ENCODE peak calls at places on chromosomes 3 and 15, in four cellular contexts. One of them, this sample, is unnamed.

GRCh38 chr3:113094514-113094913 is 103.7 kb downstream of the GTPBP8 start:
- DNase-seq in GM12878: no peak
- DNase-seq in HepG2: no peak
- DNase-seq in K562: no peak
- DNase-seq in this sample: no peak

GRCh38 chr3:10353661-10354372 is 32.9 kb upstream of the SEC13 start:
- DNase-seq in GM12878: no peak
- DNase-seq in K562: no peak
- DNase-seq in HepG2: no peak
- DNase-seq in this sample: peak

GRCh38 chr15:87498545-87498944 is 758.0 kb downstream of the NTRK3 start:
- DNase-seq in GM12878: no peak
- DNase-seq in K562: no peak
- DNase-seq in HepG2: no peak
- DNase-seq in this sample: no peak

GRCh38 chr3:158086776-158087175 is 19.4 kb downstream of the SHOX2 start:
- DNase-seq in HepG2: no peak
- DNase-seq in K562: no peak
- DNase-seq in GM12878: no peak
- DNase-seq in this sample: no peak

GRCh38 chr3:76025561-76025960 is 240.2 kb upstream of the ZNF717 start:
- DNase-seq in K562: no peak
- DNase-seq in HepG2: no peak
- DNase-seq in GM12878: no peak
- DNase-seq in this sample: no peak

GRCh38 chr3:190718691-190719090 is 143.8 kb downstream of the GMNC start:
- DNase-seq in K562: no peak
- DNase-seq in GM12878: no peak
- DNase-seq in HepG2: no peak
- DNase-seq in this sample: no peak

GRCh38 chr3:145191543-145191942 is 969.4 kb downstream of the PLOD2 start:
- DNase-seq in GM12878: no peak
- DNase-seq in HepG2: peak
- DNase-seq in K562: no peak
- DNase-seq in this sample: no peak

GRCh38 chr15:33218071-33218491 is 23.6 kb upstream of the FMN1 start:
- DNase-seq in K562: no peak
- DNase-seq in HepG2: no peak
- DNase-seq in GM12878: no peak
- DNase-seq in this sample: no peak

GRCh38 chr3:194134231-194134756 is 1.7 kb upstream of the HES1 start:
- DNase-seq in GM12878: no peak
- DNase-seq in HepG2: no peak
- DNase-seq in K562: peak
- DNase-seq in this sample: peak

GRCh38 chr15:78938608-78939488 is 6.0 kb downstream of the CTSH start:
- DNase-seq in K562: no peak
- DNase-seq in HepG2: no peak
- DNase-seq in GM12878: peak
- DNase-seq in this sample: no peak

GRCh38 chr15:65796610-65797012 is 4.5 kb upstream of the DENND4A start:
- DNase-seq in K562: no peak
- DNase-seq in GM12878: no peak
- DNase-seq in HepG2: no peak
- DNase-seq in this sample: no peak
- TF ChIP-seq FOXM1 in K562: no peak
- TF ChIP-seq FOXM1 in GM12878: no peak
- TF ChIP-seq FOXM1 in HepG2: no peak
- TF ChIP-seq FOXM1 in this sample: no peak

DNA sequence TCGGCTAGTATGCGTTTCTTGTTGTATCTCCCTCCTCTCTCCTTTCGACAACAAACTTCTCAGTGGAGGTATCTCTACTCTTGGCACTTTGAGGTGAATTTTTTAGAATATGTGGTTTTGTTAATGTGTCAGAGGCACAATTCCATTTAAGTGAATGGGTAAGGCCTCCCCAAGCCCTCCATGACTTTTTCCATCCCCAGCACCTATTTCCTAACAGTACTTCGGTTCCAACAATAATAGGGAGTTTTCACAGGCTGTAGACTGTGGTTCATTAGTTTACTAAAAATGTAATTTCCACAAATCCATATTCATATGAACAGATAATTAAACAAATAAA is 74.2 kb downstream of the TM4SF4 start:
- DNase-seq in GM12878: no peak
- DNase-seq in K562: no peak
- DNase-seq in HepG2: no peak
- DNase-seq in this sample: no peak
- H3K9ac ChIP-seq in GM12878: no peak
- H3K9ac ChIP-seq in K562: no peak
- H3K9ac ChIP-seq in HepG2: no peak
- H3K9ac ChIP-seq in this sample: peak

GRCh38 chr3:19739504-19739903 is 194.5 kb downstream of the EFHB start:
- DNase-seq in K562: no peak
- DNase-seq in HepG2: no peak
- DNase-seq in GM12878: no peak
- DNase-seq in this sample: no peak

GRCh38 chr3:19734453-19734852 is 199.6 kb downstream of the EFHB start:
- DNase-seq in HepG2: no peak
- DNase-seq in K562: no peak
- DNase-seq in GM12878: no peak
- DNase-seq in this sample: no peak

GRCh38 chr3:19735111-19735510 is 198.9 kb downstream of the EFHB start:
- DNase-seq in K562: no peak
- DNase-seq in HepG2: no peak
- DNase-seq in GM12878: no peak
- DNase-seq in this sample: no peak
- TF ChIP-seq FOXM1 in K562: no peak
- TF ChIP-seq FOXM1 in HepG2: no peak
- TF ChIP-seq FOXM1 in GM12878: no peak
- TF ChIP-seq FOXM1 in this sample: no peak

DNA sequence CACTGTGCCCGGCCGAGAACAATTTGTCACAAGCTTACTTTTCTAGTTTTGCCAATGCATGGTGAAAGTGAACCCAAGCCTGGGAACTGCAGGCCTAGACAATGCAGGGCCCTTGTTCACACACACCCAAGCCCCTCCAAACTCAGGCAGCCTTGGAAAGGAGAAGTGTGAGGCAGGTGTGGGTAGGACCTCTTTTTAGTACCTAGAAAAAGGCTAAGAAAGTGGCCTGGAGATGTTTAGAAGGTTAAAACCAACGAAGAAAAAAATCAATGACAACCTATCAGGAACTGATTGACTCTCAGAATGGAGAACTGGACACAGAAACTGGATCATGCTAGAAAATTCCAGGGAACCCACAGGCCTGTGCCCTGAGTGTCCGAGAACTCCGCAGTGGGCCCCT is 18.8 kb downstream of the IDH2 start:
- DNase-seq in HepG2: no peak
- DNase-seq in GM12878: no peak
- DNase-seq in K562: no peak
- DNase-seq in this sample: no peak
- H3K9ac ChIP-seq in HepG2: no peak
- H3K9ac ChIP-seq in GM12878: no peak
- H3K9ac ChIP-seq in K562: no peak
- H3K9ac ChIP-seq in this sample: no peak

DNA sequence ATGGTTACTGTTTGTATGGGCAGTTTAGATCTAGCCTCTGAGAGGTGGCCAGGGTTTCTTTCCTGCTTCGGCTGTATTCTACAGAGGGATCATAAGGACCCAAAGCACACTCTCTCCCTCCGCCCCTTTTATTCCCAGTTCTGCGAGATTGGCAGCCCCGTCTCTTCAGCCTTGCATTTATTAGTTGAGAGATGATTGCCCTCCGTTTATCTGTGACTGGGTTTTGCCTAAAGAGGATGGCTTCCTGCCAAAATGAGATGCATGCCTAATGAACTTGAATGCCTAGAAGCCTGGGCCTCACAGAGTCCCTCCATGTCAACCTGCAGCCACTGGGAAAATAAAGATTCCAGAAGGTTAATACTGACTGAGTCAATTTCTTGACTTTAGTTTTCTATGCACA is 97.0 kb upstream of the CHL1 start:
- DNase-seq in GM12878: no peak
- DNase-seq in HepG2: no peak
- DNase-seq in K562: no peak
- DNase-seq in this sample: peak
- TF ChIP-seq FOXM1 in GM12878: no peak
- TF ChIP-seq FOXM1 in HepG2: no peak
- TF ChIP-seq FOXM1 in K562: no peak
- TF ChIP-seq FOXM1 in this sample: no peak

DNA sequence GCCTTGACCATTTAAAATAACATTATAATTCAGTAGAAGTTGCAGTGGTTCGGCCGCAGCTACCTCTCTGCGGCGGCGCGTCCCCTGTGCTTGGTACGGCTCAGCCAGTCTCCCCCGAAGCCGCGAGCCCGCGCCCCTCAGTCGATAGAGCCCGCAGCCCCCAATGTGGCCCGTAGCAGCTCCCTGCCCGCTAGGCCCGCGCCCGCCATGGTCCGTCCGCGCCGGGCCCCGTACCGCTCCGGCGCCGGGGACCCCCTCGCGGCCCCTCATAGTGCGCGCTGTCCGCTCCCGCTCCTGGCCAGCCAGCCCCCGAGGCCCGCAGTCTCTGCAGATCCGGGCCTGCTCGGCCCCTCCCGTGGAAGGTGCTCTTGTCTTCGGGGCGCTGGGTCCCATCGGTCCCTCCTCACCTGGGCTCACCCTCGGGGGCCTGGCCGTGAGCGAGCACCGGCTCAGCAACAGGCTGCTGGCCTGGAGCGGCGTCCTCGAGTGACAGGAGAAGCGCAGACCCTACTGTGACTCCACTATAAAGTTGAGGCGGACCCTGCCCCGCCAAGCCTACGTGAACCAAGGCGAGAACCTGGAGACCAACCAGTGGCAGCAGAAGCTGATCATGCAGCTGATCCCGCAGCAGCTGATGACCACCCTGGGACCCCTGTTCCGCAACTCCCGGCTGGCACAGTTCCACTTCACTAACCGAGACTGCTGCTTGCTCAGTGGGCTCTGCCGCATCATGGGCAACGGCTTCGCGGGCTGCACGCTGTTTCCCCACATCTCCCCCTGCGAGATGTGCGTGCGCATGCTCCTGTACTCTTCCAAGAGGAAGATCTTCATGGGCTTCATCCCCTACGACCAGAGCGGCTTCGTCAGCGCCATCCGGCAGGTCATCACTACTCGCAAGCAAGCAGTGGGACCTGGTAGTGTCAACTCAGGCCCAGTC is 21.8 kb upstream of the GPR156 start:
- DNase-seq in K562: no peak
- DNase-seq in HepG2: no peak
- DNase-seq in GM12878: no peak
- DNase-seq in this sample: no peak
- H3K9ac ChIP-seq in K562: no peak
- H3K9ac ChIP-seq in HepG2: no peak
- H3K9ac ChIP-seq in GM12878: no peak
- H3K9ac ChIP-seq in this sample: no peak

DNA sequence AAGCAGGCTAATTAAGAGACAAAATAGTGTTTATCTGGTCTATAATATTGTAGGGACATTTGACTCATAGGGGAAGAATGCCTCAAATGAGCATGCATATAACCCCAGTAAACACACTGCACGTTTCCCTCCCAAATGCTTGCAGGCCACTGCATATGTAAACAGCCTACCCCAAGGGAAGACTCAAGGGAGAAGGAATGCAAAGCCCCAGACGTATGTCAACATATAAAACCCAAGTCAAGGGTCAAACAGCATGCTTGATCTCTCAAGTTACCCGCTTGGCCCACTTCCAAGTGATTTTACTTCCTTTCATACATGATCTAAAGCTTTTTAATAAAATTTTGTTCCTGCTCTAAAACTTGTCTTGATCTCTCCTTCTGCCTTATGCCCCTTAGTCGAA is 1090.0 kb downstream of the OTOL1 start:
- DNase-seq in HepG2: no peak
- DNase-seq in K562: no peak
- DNase-seq in GM12878: no peak
- DNase-seq in this sample: no peak
- TF ChIP-seq FOXM1 in HepG2: no peak
- TF ChIP-seq FOXM1 in K562: no peak
- TF ChIP-seq FOXM1 in GM12878: no peak
- TF ChIP-seq FOXM1 in this sample: no peak

GRCh38 chr15:29435811-29436210 is 166.2 kb upstream of the NSMCE3 start:
- DNase-seq in GM12878: no peak
- DNase-seq in HepG2: no peak
- DNase-seq in K562: no peak
- DNase-seq in this sample: no peak
- H3K9ac ChIP-seq in GM12878: no peak
- H3K9ac ChIP-seq in HepG2: no peak
- H3K9ac ChIP-seq in K562: no peak
- H3K9ac ChIP-seq in this sample: no peak